ENCODE peak calls at places on chromosomes 11 and 22, in eight cellular contexts. One of them, this sample, is unnamed.

GRCh38 chr11:71284525-71285092 is 32.2 kb upstream of the SHANK2 start:
- DNase-seq in MCF 10A: no peak
- DNase-seq in amniotic epithelial cell: no peak
- DNase-seq in esophagus muscularis mucosa: no peak
- DNase-seq in astrocyte of the cerebellum: no peak
- DNase-seq in activated T-cell treated with anti-CD3 and anti-CD28 coated beads for 1 hour: no peak
- DNase-seq in Daoy: no peak
- DNase-seq in A549: no peak
- DNase-seq in this sample: no peak

GRCh38 chr11:102453286-102453797 is 777 bp upstream of the TMEM123 start:
- DNase-seq in MCF 10A: peak
- DNase-seq in amniotic epithelial cell: no peak
- DNase-seq in activated T-cell treated with anti-CD3 and anti-CD28 coated beads for 1 hour: no peak
- DNase-seq in Daoy: no peak
- DNase-seq in astrocyte of the cerebellum: no peak
- DNase-seq in esophagus muscularis mucosa: no peak
- DNase-seq in A549: no peak
- DNase-seq in this sample: no peak

GRCh38 chr11:68146010-68146540 is 24.9 kb upstream of the CHKA start:
- DNase-seq in Daoy: peak
- DNase-seq in activated T-cell treated with anti-CD3 and anti-CD28 coated beads for 1 hour: no peak
- DNase-seq in astrocyte of the cerebellum: no peak
- DNase-seq in amniotic epithelial cell: no peak
- DNase-seq in A549: peak
- DNase-seq in esophagus muscularis mucosa: no peak
- DNase-seq in MCF 10A: peak
- DNase-seq in this sample: no peak

GRCh38 chr11:73852049-73852448 is 24.6 kb downstream of the COA4 start:
- DNase-seq in esophagus muscularis mucosa: no peak
- DNase-seq in A549: no peak
- DNase-seq in activated T-cell treated with anti-CD3 and anti-CD28 coated beads for 1 hour: no peak
- DNase-seq in MCF 10A: no peak
- DNase-seq in Daoy: no peak
- DNase-seq in astrocyte of the cerebellum: no peak
- DNase-seq in amniotic epithelial cell: no peak
- DNase-seq in this sample: no peak

GRCh38 chr11:34916810-34917780 is 677 bp downstream of the PDHX start:
- DNase-seq in activated T-cell treated with anti-CD3 and anti-CD28 coated beads for 1 hour: no peak
- DNase-seq in Daoy: peak
- DNase-seq in esophagus muscularis mucosa: no peak
- DNase-seq in A549: peak
- DNase-seq in MCF 10A: peak
- DNase-seq in amniotic epithelial cell: peak
- DNase-seq in astrocyte of the cerebellum: peak
- DNase-seq in this sample: no peak

GRCh38 chr11:72227316-72228228 is 3.0 kb downstream of the INPPL1 start:
- DNase-seq in esophagus muscularis mucosa: no peak
- DNase-seq in A549: no peak
- DNase-seq in Daoy: no peak
- DNase-seq in amniotic epithelial cell: no peak
- DNase-seq in MCF 10A: no peak
- DNase-seq in astrocyte of the cerebellum: peak
- DNase-seq in activated T-cell treated with anti-CD3 and anti-CD28 coated beads for 1 hour: no peak
- DNase-seq in this sample: no peak

GRCh38 chr11:61472282-61472681 is 36.3 kb upstream of the LRRC10B start:
- DNase-seq in Daoy: no peak
- DNase-seq in MCF 10A: no peak
- DNase-seq in amniotic epithelial cell: no peak
- DNase-seq in esophagus muscularis mucosa: no peak
- DNase-seq in activated T-cell treated with anti-CD3 and anti-CD28 coated beads for 1 hour: no peak
- DNase-seq in A549: no peak
- DNase-seq in astrocyte of the cerebellum: no peak
- DNase-seq in this sample: no peak

GRCh38 chr22:49856343-49856742 is 2.7 kb downstream of the ZBED4 start:
- DNase-seq in Daoy: no peak
- DNase-seq in MCF 10A: no peak
- DNase-seq in activated T-cell treated with anti-CD3 and anti-CD28 coated beads for 1 hour: no peak
- DNase-seq in astrocyte of the cerebellum: no peak
- DNase-seq in amniotic epithelial cell: no peak
- DNase-seq in esophagus muscularis mucosa: no peak
- DNase-seq in A549: no peak
- DNase-seq in this sample: no peak

GRCh38 chr11:102451693-102452460 is 688 bp downstream of the TMEM123 start:
- DNase-seq in esophagus muscularis mucosa: no peak
- DNase-seq in Daoy: peak
- DNase-seq in A549: peak
- DNase-seq in activated T-cell treated with anti-CD3 and anti-CD28 coated beads for 1 hour: peak
- DNase-seq in amniotic epithelial cell: peak
- DNase-seq in MCF 10A: peak
- DNase-seq in astrocyte of the cerebellum: no peak
- DNase-seq in this sample: no peak

GRCh38 chr11:64917663-64917995 is 620 bp upstream of the ATG2A start:
- DNase-seq in amniotic epithelial cell: no peak
- DNase-seq in astrocyte of the cerebellum: no peak
- DNase-seq in A549: no peak
- DNase-seq in Daoy: no peak
- DNase-seq in MCF 10A: no peak
- DNase-seq in activated T-cell treated with anti-CD3 and anti-CD28 coated beads for 1 hour: no peak
- DNase-seq in esophagus muscularis mucosa: no peak
- DNase-seq in this sample: no peak

GRCh38 chr11:37613031-37613430 is 1015.0 kb upstream of the RAG2 start:
- DNase-seq in activated T-cell treated with anti-CD3 and anti-CD28 coated beads for 1 hour: no peak
- DNase-seq in amniotic epithelial cell: no peak
- DNase-seq in astrocyte of the cerebellum: no peak
- DNase-seq in A549: no peak
- DNase-seq in Daoy: no peak
- DNase-seq in esophagus muscularis mucosa: no peak
- DNase-seq in MCF 10A: no peak
- DNase-seq in this sample: no peak

GRCh38 chr22:44109417-44109816 is 71.3 kb upstream of the PARVG start:
- DNase-seq in amniotic epithelial cell: no peak
- DNase-seq in esophagus muscularis mucosa: no peak
- DNase-seq in MCF 10A: no peak
- DNase-seq in activated T-cell treated with anti-CD3 and anti-CD28 coated beads for 1 hour: no peak
- DNase-seq in A549: no peak
- DNase-seq in Daoy: no peak
- DNase-seq in astrocyte of the cerebellum: no peak
- DNase-seq in this sample: no peak

GRCh38 chr11:112822478-112823274 is 138.5 kb upstream of the NCAM1 start:
- DNase-seq in esophagus muscularis mucosa: no peak
- DNase-seq in activated T-cell treated with anti-CD3 and anti-CD28 coated beads for 1 hour: no peak
- DNase-seq in amniotic epithelial cell: peak
- DNase-seq in Daoy: no peak
- DNase-seq in MCF 10A: peak
- DNase-seq in astrocyte of the cerebellum: no peak
- DNase-seq in A549: no peak
- DNase-seq in this sample: no peak

GRCh38 chr22:31692186-31692886 is 30.3 kb upstream of the PISD start:
- DNase-seq in esophagus muscularis mucosa: no peak
- DNase-seq in A549: no peak
- DNase-seq in amniotic epithelial cell: peak
- DNase-seq in astrocyte of the cerebellum: peak
- DNase-seq in Daoy: peak
- DNase-seq in MCF 10A: peak
- DNase-seq in activated T-cell treated with anti-CD3 and anti-CD28 coated beads for 1 hour: no peak
- DNase-seq in this sample: no peak

GRCh38 chr11:60625262-60625661 is 74.2 kb upstream of the MS4A8 start:
- DNase-seq in astrocyte of the cerebellum: no peak
- DNase-seq in A549: no peak
- DNase-seq in MCF 10A: peak
- DNase-seq in amniotic epithelial cell: peak
- DNase-seq in activated T-cell treated with anti-CD3 and anti-CD28 coated beads for 1 hour: no peak
- DNase-seq in esophagus muscularis mucosa: no peak
- DNase-seq in Daoy: peak
- DNase-seq in this sample: no peak

GRCh38 chr11:73359341-73359740 is 16.9 kb upstream of the RELT start:
- DNase-seq in esophagus muscularis mucosa: no peak
- DNase-seq in Daoy: no peak
- DNase-seq in amniotic epithelial cell: no peak
- DNase-seq in A549: no peak
- DNase-seq in MCF 10A: no peak
- DNase-seq in astrocyte of the cerebellum: no peak
- DNase-seq in activated T-cell treated with anti-CD3 and anti-CD28 coated beads for 1 hour: no peak
- DNase-seq in this sample: no peak

GRCh38 chr22:19634576-19634975 is 79.7 kb upstream of the SEPTIN5 start:
- DNase-seq in MCF 10A: no peak
- DNase-seq in amniotic epithelial cell: no peak
- DNase-seq in activated T-cell treated with anti-CD3 and anti-CD28 coated beads for 1 hour: no peak
- DNase-seq in esophagus muscularis mucosa: no peak
- DNase-seq in A549: no peak
- DNase-seq in Daoy: no peak
- DNase-seq in astrocyte of the cerebellum: no peak
- DNase-seq in this sample: no peak

GRCh38 chr11:126829716-126830115 is 170.9 kb downstream of the KIRREL3 start:
- DNase-seq in esophagus muscularis mucosa: no peak
- DNase-seq in astrocyte of the cerebellum: no peak
- DNase-seq in amniotic epithelial cell: no peak
- DNase-seq in A549: no peak
- DNase-seq in MCF 10A: no peak
- DNase-seq in activated T-cell treated with anti-CD3 and anti-CD28 coated beads for 1 hour: no peak
- DNase-seq in Daoy: no peak
- DNase-seq in this sample: no peak

GRCh38 chr11:3984896-3985295 is 109.7 kb upstream of the RRM1 start:
- DNase-seq in Daoy: peak
- DNase-seq in MCF 10A: no peak
- DNase-seq in activated T-cell treated with anti-CD3 and anti-CD28 coated beads for 1 hour: peak
- DNase-seq in amniotic epithelial cell: peak
- DNase-seq in astrocyte of the cerebellum: no peak
- DNase-seq in esophagus muscularis mucosa: no peak
- DNase-seq in A549: no peak
- DNase-seq in this sample: no peak

GRCh38 chr22:29914165-29914564 is 31.2 kb downstream of the MTMR3 start:
- DNase-seq in activated T-cell treated with anti-CD3 and anti-CD28 coated beads for 1 hour: no peak
- DNase-seq in amniotic epithelial cell: peak
- DNase-seq in A549: no peak
- DNase-seq in MCF 10A: peak
- DNase-seq in esophagus muscularis mucosa: no peak
- DNase-seq in Daoy: peak
- DNase-seq in astrocyte of the cerebellum: peak
- DNase-seq in this sample: peak

GRCh38 chr11:67665537-67666302 is 8.7 kb downstream of the ALDH3B2 start:
- DNase-seq in amniotic epithelial cell: no peak
- DNase-seq in Daoy: no peak
- DNase-seq in esophagus muscularis mucosa: no peak
- DNase-seq in A549: no peak
- DNase-seq in astrocyte of the cerebellum: no peak
- DNase-seq in MCF 10A: peak
- DNase-seq in activated T-cell treated with anti-CD3 and anti-CD28 coated beads for 1 hour: no peak
- DNase-seq in this sample: no peak

GRCh38 chr11:36002796-36003195 is 58.9 kb downstream of the LDLRAD3 start:
- DNase-seq in MCF 10A: no peak
- DNase-seq in A549: no peak
- DNase-seq in astrocyte of the cerebellum: no peak
- DNase-seq in activated T-cell treated with anti-CD3 and anti-CD28 coated beads for 1 hour: no peak
- DNase-seq in Daoy: no peak
- DNase-seq in amniotic epithelial cell: no peak
- DNase-seq in esophagus muscularis mucosa: no peak
- DNase-seq in this sample: no peak

GRCh38 chr11:102733232-102733875 is 8.6 kb upstream of the MMP8 start:
- DNase-seq in Daoy: peak
- DNase-seq in A549: peak
- DNase-seq in astrocyte of the cerebellum: no peak
- DNase-seq in activated T-cell treated with anti-CD3 and anti-CD28 coated beads for 1 hour: no peak
- DNase-seq in MCF 10A: peak
- DNase-seq in esophagus muscularis mucosa: no peak
- DNase-seq in amniotic epithelial cell: peak
- DNase-seq in this sample: no peak

GRCh38 chr11:30914143-30914762 is 328.1 kb upstream of the MPPED2 start:
- DNase-seq in A549: peak
- DNase-seq in MCF 10A: peak
- DNase-seq in activated T-cell treated with anti-CD3 and anti-CD28 coated beads for 1 hour: no peak
- DNase-seq in esophagus muscularis mucosa: no peak
- DNase-seq in Daoy: peak
- DNase-seq in amniotic epithelial cell: peak
- DNase-seq in astrocyte of the cerebellum: peak
- DNase-seq in this sample: no peak